ENCODE peak calls at places on chromosomes 6 and 20, in seven cellular contexts. L is psoas muscle; A is CD8-positive, alpha-beta T cell; K is stomach; V is CD8-positive, alpha-beta memory T cell; T is MM.1S; N is heart right ventricle. R is an unnamed sample.
A peak's percentile ranks its signal among the peaks of the same experiment; 100 is the strongest.

GRCh38 chr20:45588800-45589199 is 9.7 kb upstream of the WFDC8 start:
- DNase-seq in L (no peak), A (no peak), K (no peak), V (no peak), T (no peak), N (no peak), R (no peak)

GRCh38 chr6:158009935-158010585 is 28.4 kb downstream of the SYNJ2 start:
- DNase-seq in L (no peak), A (no peak), K (no peak), V (no peak), T (no peak), N (no peak), R (no peak)

GRCh38 chr6:130394238-130394637 is 28.4 kb downstream of the TMEM200A start:
- DNase-seq in L (no peak), A (no peak), K (no peak), V (no peak), T (no peak), N (no peak), R (no peak)

GRCh38 chr6:64717281-64717680 is 989.7 kb downstream of the EYS start:
- DNase-seq in L (no peak), A (no peak), K (no peak), V (no peak), T (no peak), N (no peak), R (no peak)

GRCh38 chr20:22763257-22763906 is 179.0 kb upstream of the FOXA2 start:
- DNase-seq in L (no peak), A (no peak), K (peak; percentile 60), V (no peak), T (no peak), N (peak; percentile 39), R (no peak)

GRCh38 chr20:58971429-58971828 is 9.6 kb upstream of the NELFCD start:
- DNase-seq in L (no peak), A (no peak), K (no peak), V (no peak), T (no peak), N (no peak), R (no peak)

GRCh38 chr6:36018339-36018738 is 6.1 kb downstream of the SLC26A8 start:
- DNase-seq in L (no peak), A (no peak), K (no peak), V (no peak), T (no peak), N (no peak), R (no peak)

GRCh38 chr20:610130-611046 is at the start of gene TCF15:
- DNase-seq in L (peak; percentile 53), A (no peak), K (no peak), V (no peak), T (no peak), N (peak; percentile 77), R (no peak)

GRCh38 chr6:21158873-21159272 is 434.7 kb upstream of the SOX4 start:
- DNase-seq in L (no peak), A (no peak), K (no peak), V (no peak), T (no peak), N (no peak), R (no peak)

GRCh38 chr20:45518282-45518681 is 2.9 kb upstream of the SPINT3 start:
- DNase-seq in L (no peak), A (no peak), K (no peak), V (no peak), T (no peak), N (no peak), R (no peak)

GRCh38 chr6:163429858-163430448 is 15.4 kb downstream of the QKI start:
- DNase-seq in L (no peak), A (no peak), K (no peak), V (no peak), T (no peak), N (no peak), R (no peak)

GRCh38 chr6:143614270-143614669 is 63.5 kb upstream of the PHACTR2 start:
- DNase-seq in L (no peak), A (no peak), K (no peak), V (no peak), T (no peak), N (no peak), R (no peak)

GRCh38 chr20:37380864-37381579 is 35.1 kb downstream of the SRC start:
- DNase-seq in L (no peak), A (no peak), K (no peak), V (no peak), T (no peak), N (no peak), R (no peak)

GRCh38 chr20:11271319-11271718 is 597.5 kb upstream of the JAG1 start:
- DNase-seq in L (no peak), A (no peak), K (no peak), V (no peak), T (no peak), N (no peak), R (no peak)

GRCh38 chr6:14540859-14541540 is 423.4 kb downstream of the CD83 start:
- DNase-seq in L (no peak), A (no peak), K (no peak), V (no peak), T (no peak), N (no peak), R (no peak)

GRCh38 chr6:157484181-157484580 is 103.2 kb downstream of the ZDHHC14 start:
- DNase-seq in L (no peak), A (no peak), K (no peak), V (no peak), T (no peak), N (no peak), R (no peak)

GRCh38 chr20:50425076-50425475 is 85.1 kb upstream of the PTPN1 start:
- DNase-seq in L (peak; percentile 54), A (no peak), K (no peak), V (no peak), T (no peak), N (no peak), R (no peak)

GRCh38 chr20:41365785-41366545 is 653 bp downstream of the EMILIN3 start:
- DNase-seq in L (no peak), A (no peak), K (no peak), V (no peak), T (no peak), N (no peak), R (no peak)
- H3K27ac ChIP-seq in L (no peak overlapping the region), A (no peak overlapping the region), K (no peak overlapping the region), V (no peak overlapping the region), T (no peak overlapping the region), N (peak overlapping the region; percentile 57), R (no peak overlapping the region)

GRCh38 chr6:168686831-168687730 is 246.1 kb downstream of the SMOC2 start:
- DNase-seq in L (no peak), A (no peak), K (no peak), V (no peak), T (no peak), N (no peak), R (no peak)
- H3K9me3 ChIP-seq in L (no peaks in the 10 kb centered on the region), A (no peaks in the 10 kb centered on the region), K (no peaks in the 10 kb centered on the region), V (no peaks in the 10 kb centered on the region), T (no peaks in the 10 kb centered on the region), N (no peaks in the 10 kb centered on the region), R (no peaks in the 10 kb centered on the region)

GRCh38 chr20:19304389-19304788 is 91.9 kb downstream of the SLC24A3 start:
- DNase-seq in L (no peak), A (no peak), K (no peak), V (no peak), T (no peak), N (no peak), R (no peak)
- H3K4me1 ChIP-seq in L (peaks cover 3% of the 10 kb centered on the region), A (no peaks in the 10 kb centered on the region), K (peaks cover 6% of the 10 kb centered on the region), V (no peaks in the 10 kb centered on the region), T (no peaks in the 10 kb centered on the region), N (peaks cover 15% of the 10 kb centered on the region), R (no peaks in the 10 kb centered on the region)

DNA sequence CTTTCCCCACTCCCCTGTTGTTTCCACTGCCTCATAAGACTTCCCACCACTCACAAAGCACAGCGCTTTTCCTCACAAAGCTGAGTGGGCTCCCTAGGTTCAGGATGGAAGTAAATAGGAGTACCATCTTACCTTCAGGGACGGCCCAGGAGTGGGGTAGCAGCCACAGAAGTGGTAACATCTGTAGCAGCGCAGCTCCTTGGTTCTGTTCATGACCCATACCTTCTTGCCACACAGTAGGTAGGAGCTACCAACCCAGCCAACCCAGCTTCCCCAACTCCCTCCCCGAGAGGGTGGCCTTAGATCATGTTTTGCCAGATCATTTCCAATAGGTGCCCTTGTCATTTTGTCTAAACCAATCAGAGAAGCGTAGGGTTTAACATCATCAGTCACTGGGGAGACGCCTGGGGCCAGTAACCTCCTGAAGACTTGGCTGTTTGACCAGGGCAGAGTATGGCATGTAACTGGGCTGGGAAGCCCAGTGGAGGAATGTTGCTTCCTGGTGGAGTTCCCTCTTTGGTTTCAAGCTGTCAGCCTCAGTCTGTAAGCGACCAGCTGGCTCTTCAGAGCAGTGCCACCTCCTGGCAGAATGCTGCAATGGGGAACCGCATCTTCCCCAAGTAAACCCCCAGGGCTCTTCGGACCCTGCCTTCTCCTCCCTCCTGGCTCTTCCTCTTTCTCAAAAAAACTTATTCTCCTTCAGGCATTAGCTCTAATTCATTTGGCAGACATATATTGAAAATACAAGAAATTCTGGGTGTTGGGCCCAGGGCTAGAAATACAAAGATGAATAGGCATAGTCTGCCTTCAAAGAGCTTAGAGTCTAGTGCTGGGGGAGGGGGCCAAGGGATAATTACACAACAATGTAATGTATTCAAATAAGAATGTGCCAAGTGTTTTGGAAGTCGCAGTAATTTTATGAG is at the start of gene HLA-DMA:
- DNase-seq in L (peak; percentile 81), A (peak; percentile 72), K (peak; percentile 93), V (peak; percentile 84), T (peak; percentile 90), N (peak; percentile 70), R (peak; percentile 89)
- H3K27ac ChIP-seq in L (peak within 1 kb of the TSS; percentile 79), A (peak within 1 kb of the TSS; percentile 28), K (peak within 1 kb of the TSS; percentile 84), V (no peak within 1 kb of the TSS), T (peak within 1 kb of the TSS; percentile 1), N (peak within 1 kb of the TSS; percentile 74), R (peak within 1 kb of the TSS; percentile 48)

GRCh38 chr6:168715643-168716481 is 274.9 kb downstream of the SMOC2 start:
- DNase-seq in L (no peak), A (no peak), K (no peak), V (no peak), T (no peak), N (no peak), R (no peak)
- H3K9me3 ChIP-seq in L (no peaks in the 10 kb centered on the region), A (no peaks in the 10 kb centered on the region), K (no peaks in the 10 kb centered on the region), V (no peaks in the 10 kb centered on the region), T (no peaks in the 10 kb centered on the region), N (no peaks in the 10 kb centered on the region), R (no peaks in the 10 kb centered on the region)

GRCh38 chr6:46850781-46851180 is 57.6 kb downstream of the MEP1A start:
- DNase-seq in L (no peak), A (no peak), K (no peak), V (no peak), T (no peak), N (no peak), R (no peak)
- H3K4me1 ChIP-seq in L (no peaks in the 10 kb centered on the region), A (no peaks in the 10 kb centered on the region), K (peaks cover 11% of the 10 kb centered on the region), V (no peaks in the 10 kb centered on the region), T (no peaks in the 10 kb centered on the region), N (peaks cover 38% of the 10 kb centered on the region), R (peaks cover 5% of the 10 kb centered on the region)